ENCODE peak calls at places on chromosomes 4 and X, in nine cellular contexts. One of them, this sample, is unnamed.

GRCh38 chr4:165992263-165992662 is 119.2 kb downstream of the TLL1 start:
- DNase-seq in sigmoid colon: no peak
- DNase-seq in A549: no peak
- DNase-seq in K562: no peak
- DNase-seq in upper lobe of left lung: no peak
- DNase-seq in stomach: no peak
- DNase-seq in H1: no peak
- DNase-seq in suprapubic skin: no peak
- DNase-seq in ovary: no peak
- DNase-seq in this sample: no peak

GRCh38 chr4:101067383-101067782 is 279.9 kb downstream of the PPP3CA start:
- DNase-seq in sigmoid colon: no peak
- DNase-seq in A549: no peak
- DNase-seq in ovary: no peak
- DNase-seq in upper lobe of left lung: no peak
- DNase-seq in K562: no peak
- DNase-seq in suprapubic skin: no peak
- DNase-seq in H1: no peak
- DNase-seq in stomach: no peak
- DNase-seq in this sample: no peak

GRCh38 chrX:142068365-142068764 is 136.7 kb downstream of the MAGEC2 start:
- DNase-seq in H1: no peak
- DNase-seq in A549: no peak
- DNase-seq in ovary: no peak
- DNase-seq in upper lobe of left lung: no peak
- DNase-seq in K562: no peak
- DNase-seq in suprapubic skin: no peak
- DNase-seq in sigmoid colon: no peak
- DNase-seq in stomach: no peak
- DNase-seq in this sample: no peak

GRCh38 chrX:140918398-140919043 is 83.9 kb upstream of the SPANXB1 start:
- DNase-seq in suprapubic skin: no peak
- DNase-seq in ovary: peak
- DNase-seq in H1: peak
- DNase-seq in A549: peak
- DNase-seq in K562: peak
- DNase-seq in upper lobe of left lung: no peak
- DNase-seq in stomach: peak
- DNase-seq in sigmoid colon: no peak
- DNase-seq in this sample: peak

GRCh38 chr4:158813113-158813512 is 44.3 kb downstream of the FNIP2 start:
- DNase-seq in H1: no peak
- DNase-seq in K562: no peak
- DNase-seq in sigmoid colon: no peak
- DNase-seq in upper lobe of left lung: no peak
- DNase-seq in A549: no peak
- DNase-seq in suprapubic skin: no peak
- DNase-seq in stomach: no peak
- DNase-seq in ovary: no peak
- DNase-seq in this sample: no peak

GRCh38 chr4:113437124-113437523 is 324.4 kb downstream of the CAMK2D start:
- DNase-seq in suprapubic skin: no peak
- DNase-seq in sigmoid colon: no peak
- DNase-seq in stomach: no peak
- DNase-seq in K562: no peak
- DNase-seq in ovary: no peak
- DNase-seq in H1: no peak
- DNase-seq in upper lobe of left lung: no peak
- DNase-seq in A549: no peak
- DNase-seq in this sample: no peak

GRCh38 chr4:4836044-4836443 is 23.4 kb upstream of the MSX1 start:
- DNase-seq in H1: no peak
- DNase-seq in A549: no peak
- DNase-seq in stomach: no peak
- DNase-seq in suprapubic skin: no peak
- DNase-seq in K562: no peak
- DNase-seq in ovary: no peak
- DNase-seq in upper lobe of left lung: no peak
- DNase-seq in sigmoid colon: no peak
- DNase-seq in this sample: no peak

GRCh38 chr4:86522349-86522748 is 71.8 kb upstream of the PTPN13 start:
- DNase-seq in suprapubic skin: no peak
- DNase-seq in A549: no peak
- DNase-seq in K562: no peak
- DNase-seq in stomach: no peak
- DNase-seq in sigmoid colon: no peak
- DNase-seq in H1: no peak
- DNase-seq in ovary: no peak
- DNase-seq in upper lobe of left lung: no peak
- DNase-seq in this sample: no peak

GRCh38 chr4:167114416-167114971 is 119.8 kb downstream of the SPOCK3 start:
- DNase-seq in K562: no peak
- DNase-seq in ovary: no peak
- DNase-seq in H1: no peak
- DNase-seq in sigmoid colon: no peak
- DNase-seq in stomach: no peak
- DNase-seq in suprapubic skin: no peak
- DNase-seq in upper lobe of left lung: no peak
- DNase-seq in A549: no peak
- DNase-seq in this sample: no peak

GRCh38 chr4:118352843-118353373 is at the start of gene PRSS12:
- DNase-seq in sigmoid colon: peak
- DNase-seq in stomach: peak
- DNase-seq in upper lobe of left lung: peak
- DNase-seq in H1: peak
- DNase-seq in suprapubic skin: peak
- DNase-seq in A549: peak
- DNase-seq in ovary: peak
- DNase-seq in K562: peak
- DNase-seq in this sample: peak

GRCh38 chr4:112801341-112801740 is 164.4 kb downstream of the LARP7 start:
- DNase-seq in ovary: no peak
- DNase-seq in stomach: no peak
- DNase-seq in upper lobe of left lung: no peak
- DNase-seq in A549: no peak
- DNase-seq in K562: no peak
- DNase-seq in suprapubic skin: no peak
- DNase-seq in sigmoid colon: no peak
- DNase-seq in H1: no peak
- DNase-seq in this sample: no peak

GRCh38 chrX:129979207-129979920 is 3.1 kb upstream of the BCORL1 start:
- DNase-seq in H1: peak
- DNase-seq in A549: no peak
- DNase-seq in K562: no peak
- DNase-seq in sigmoid colon: peak
- DNase-seq in suprapubic skin: no peak
- DNase-seq in ovary: peak
- DNase-seq in stomach: no peak
- DNase-seq in upper lobe of left lung: peak
- DNase-seq in this sample: peak

GRCh38 chrX:129981207-129981553 is 1.3 kb upstream of the BCORL1 start:
- DNase-seq in A549: no peak
- DNase-seq in upper lobe of left lung: no peak
- DNase-seq in H1: no peak
- DNase-seq in K562: no peak
- DNase-seq in sigmoid colon: no peak
- DNase-seq in ovary: no peak
- DNase-seq in suprapubic skin: no peak
- DNase-seq in stomach: no peak
- DNase-seq in this sample: no peak

GRCh38 chrX:129981752-129982299 is 609 bp upstream of the BCORL1 start:
- DNase-seq in upper lobe of left lung: no peak
- DNase-seq in suprapubic skin: no peak
- DNase-seq in H1: no peak
- DNase-seq in sigmoid colon: no peak
- DNase-seq in A549: no peak
- DNase-seq in K562: peak
- DNase-seq in ovary: no peak
- DNase-seq in stomach: no peak
- DNase-seq in this sample: peak

GRCh38 chrX:129980043-129980442 is 2.4 kb upstream of the BCORL1 start:
- DNase-seq in sigmoid colon: peak
- DNase-seq in stomach: peak
- DNase-seq in upper lobe of left lung: peak
- DNase-seq in A549: no peak
- DNase-seq in ovary: peak
- DNase-seq in H1: peak
- DNase-seq in K562: no peak
- DNase-seq in suprapubic skin: no peak
- DNase-seq in this sample: peak

GRCh38 chrX:129980540-129981206 is 1.8 kb upstream of the BCORL1 start:
- DNase-seq in sigmoid colon: peak
- DNase-seq in A549: no peak
- DNase-seq in stomach: peak
- DNase-seq in upper lobe of left lung: peak
- DNase-seq in H1: peak
- DNase-seq in K562: no peak
- DNase-seq in ovary: peak
- DNase-seq in suprapubic skin: no peak
- DNase-seq in this sample: peak
- TF ChIP-seq POLR2A in sigmoid colon: no peak
- TF ChIP-seq POLR2A in A549: peak
- TF ChIP-seq POLR2A in stomach: no peak
- TF ChIP-seq POLR2A in upper lobe of left lung: no peak
- TF ChIP-seq POLR2A in H1: no peak
- TF ChIP-seq POLR2A in K562: no peak
- TF ChIP-seq POLR2A in ovary: peak
- TF ChIP-seq POLR2A in suprapubic skin: no peak
- TF ChIP-seq POLR2A in this sample: peak

GRCh38 chr4:184733654-184734524 is at the start of gene CENPU:
- DNase-seq in K562: peak
- DNase-seq in upper lobe of left lung: peak
- DNase-seq in suprapubic skin: peak
- DNase-seq in stomach: peak
- DNase-seq in H1: peak
- DNase-seq in A549: peak
- DNase-seq in ovary: peak
- DNase-seq in sigmoid colon: peak
- DNase-seq in this sample: peak

GRCh38 chr4:184732126-184732525 is 1.8 kb downstream of the CENPU start:
- DNase-seq in stomach: no peak
- DNase-seq in upper lobe of left lung: no peak
- DNase-seq in sigmoid colon: no peak
- DNase-seq in H1: no peak
- DNase-seq in A549: no peak
- DNase-seq in ovary: no peak
- DNase-seq in suprapubic skin: no peak
- DNase-seq in K562: no peak
- DNase-seq in this sample: no peak

GRCh38 chr4:184728858-184729257 is 5.0 kb downstream of the CENPU start:
- DNase-seq in suprapubic skin: no peak
- DNase-seq in A549: no peak
- DNase-seq in upper lobe of left lung: no peak
- DNase-seq in stomach: no peak
- DNase-seq in K562: no peak
- DNase-seq in H1: no peak
- DNase-seq in ovary: no peak
- DNase-seq in sigmoid colon: no peak
- DNase-seq in this sample: no peak

GRCh38 chr4:184727430-184727829 is 6.5 kb downstream of the CENPU start:
- DNase-seq in A549: no peak
- DNase-seq in suprapubic skin: no peak
- DNase-seq in stomach: no peak
- DNase-seq in sigmoid colon: no peak
- DNase-seq in H1: no peak
- DNase-seq in K562: no peak
- DNase-seq in ovary: no peak
- DNase-seq in upper lobe of left lung: no peak
- DNase-seq in this sample: no peak

GRCh38 chr4:184731056-184731455 is 2.8 kb downstream of the CENPU start:
- DNase-seq in upper lobe of left lung: no peak
- DNase-seq in K562: no peak
- DNase-seq in sigmoid colon: no peak
- DNase-seq in A549: no peak
- DNase-seq in H1: no peak
- DNase-seq in suprapubic skin: no peak
- DNase-seq in ovary: no peak
- DNase-seq in stomach: no peak
- DNase-seq in this sample: no peak
- TF ChIP-seq EP300 in upper lobe of left lung: no peak
- TF ChIP-seq EP300 in K562: no peak
- TF ChIP-seq EP300 in sigmoid colon: no peak
- TF ChIP-seq EP300 in A549: no peak
- TF ChIP-seq EP300 in H1: no peak
- TF ChIP-seq EP300 in suprapubic skin: no peak
- TF ChIP-seq EP300 in ovary: no peak
- TF ChIP-seq EP300 in stomach: no peak
- TF ChIP-seq EP300 in this sample: no peak

DNA sequence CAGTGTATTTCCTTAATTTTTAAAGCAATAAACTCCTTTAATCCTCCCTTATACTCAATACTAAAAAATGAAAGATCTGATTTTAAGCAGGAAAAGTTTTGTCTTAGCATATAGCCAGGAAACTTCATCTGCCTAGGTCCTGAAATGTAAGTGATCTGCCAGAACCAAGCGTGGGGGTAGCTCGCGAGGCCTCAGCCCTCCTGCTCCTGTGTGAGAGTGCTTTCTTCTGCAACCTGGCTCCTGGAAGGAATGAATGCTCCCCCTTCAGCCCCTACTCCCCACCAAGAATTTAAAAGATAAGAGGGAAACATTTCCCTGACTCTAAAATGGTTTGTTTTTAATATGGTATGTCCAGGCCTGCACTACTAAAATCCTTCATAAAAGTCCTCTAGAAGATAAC is 160.0 kb downstream of the CBR4 start:
- DNase-seq in sigmoid colon: no peak
- DNase-seq in suprapubic skin: no peak
- DNase-seq in K562: no peak
- DNase-seq in A549: no peak
- DNase-seq in upper lobe of left lung: no peak
- DNase-seq in H1: no peak
- DNase-seq in stomach: no peak
- DNase-seq in ovary: no peak
- DNase-seq in this sample: no peak
- H3K27ac ChIP-seq in sigmoid colon: peak
- H3K27ac ChIP-seq in suprapubic skin: peak
- H3K27ac ChIP-seq in K562: no peak
- H3K27ac ChIP-seq in A549: no peak
- H3K27ac ChIP-seq in upper lobe of left lung: no peak
- H3K27ac ChIP-seq in H1: no peak
- H3K27ac ChIP-seq in stomach: peak
- H3K27ac ChIP-seq in ovary: no peak
- H3K27ac ChIP-seq in this sample: peak

GRCh38 chr4:52712172-52712990 is 38.8 kb downstream of the ERVMER34-1 start:
- DNase-seq in sigmoid colon: peak
- DNase-seq in upper lobe of left lung: peak
- DNase-seq in ovary: peak
- DNase-seq in suprapubic skin: peak
- DNase-seq in A549: peak
- DNase-seq in K562: peak
- DNase-seq in stomach: peak
- DNase-seq in H1: peak
- DNase-seq in this sample: peak
- TF ChIP-seq POLR2A in sigmoid colon: peak
- TF ChIP-seq POLR2A in upper lobe of left lung: peak
- TF ChIP-seq POLR2A in ovary: peak
- TF ChIP-seq POLR2A in suprapubic skin: no peak
- TF ChIP-seq POLR2A in A549: peak
- TF ChIP-seq POLR2A in K562: peak
- TF ChIP-seq POLR2A in stomach: peak
- TF ChIP-seq POLR2A in H1: peak
- TF ChIP-seq POLR2A in this sample: peak

This sample was measured in transverse colon.